ENCODE peak calls at places on chromosomes 3 and 15, in six cellular contexts. U, D, P, Z, E and V are unnamed samples.
A peak's percentile ranks its signal among the peaks of the same experiment; 100 is the strongest.

GRCh38 chr3:56864886-56865527 is 63.3 kb upstream of the ARHGEF3 start:
- DNase-seq in P (no peak), U (no peak), Z (no peak), E (no peak), D (no peak), V (no peak)

GRCh38 chr15:94306700-94307650 is 75.6 kb downstream of the MCTP2 start:
- DNase-seq in U (peak; percentile 78), E (no peak), P (no peak), D (no peak), Z (no peak), V (no peak)

GRCh38 chr3:181793006-181793405 is 81.3 kb downstream of the SOX2 start:
- DNase-seq in D (no peak), U (no peak), Z (no peak), E (no peak), P (no peak), V (no peak)

GRCh38 chr15:71743861-71744382 is 66.4 kb upstream of the NR2E3 start:
- DNase-seq in D (no peak), U (no peak), Z (peak; percentile 39), P (peak; percentile 60), E (peak; percentile 69), V (peak; percentile 58)

GRCh38 chr15:65362491-65362890 is 15.3 kb downstream of the IGDCC3 start:
- DNase-seq in D (no peak), Z (no peak), P (no peak), E (no peak), U (no peak), V (no peak)

GRCh38 chr3:182104811-182105316 is 393.1 kb downstream of the SOX2 start:
- DNase-seq in U (no peak), D (no peak), P (no peak), Z (no peak), E (no peak), V (no peak)

GRCh38 chr3:179673522-179673921 is 20.7 kb downstream of the USP13 start:
- DNase-seq in D (no peak), E (no peak), U (no peak), Z (no peak), P (no peak), V (no peak)

GRCh38 chr3:195257454-195258448 is 13.2 kb downstream of the XXYLT1 start:
- DNase-seq in D (no peak), Z (no peak), P (peak; percentile 37), U (no peak), E (peak; percentile 56), V (no peak)

GRCh38 chr15:32979710-32980109 is 214.8 kb downstream of the FMN1 start:
- DNase-seq in Z (no peak), E (no peak), P (no peak), U (no peak), D (no peak), V (no peak)

GRCh38 chr3:120341658-120342346 is 7.4 kb downstream of the LRRC58 start:
- DNase-seq in P (peak; percentile 53), U (no peak), E (no peak), D (no peak), Z (no peak), V (no peak)

GRCh38 chr3:62567097-62568021 is 194.0 kb upstream of the FEZF2 start:
- DNase-seq in D (no peak), E (no peak), P (no peak), Z (peak; percentile 10), U (no peak), V (no peak)

GRCh38 chr3:79247367-79248103 is 520.3 kb downstream of the ROBO1 start:
- DNase-seq in P (no peak), E (no peak), Z (no peak), U (no peak), D (no peak), V (no peak)

GRCh38 chr3:193350744-193351143 is 27.8 kb downstream of the ATP13A5 start:
- DNase-seq in D (no peak), E (no peak), P (no peak), Z (peak; percentile 24), U (no peak), V (no peak)

GRCh38 chr3:186219211-186219638 is 110.3 kb upstream of the ETV5 start:
- DNase-seq in Z (no peak), U (no peak), D (no peak), P (no peak), E (no peak), V (no peak)

GRCh38 chr3:64267774-64268604 is 42.7 kb upstream of the PRICKLE2 start:
- DNase-seq in D (no peak), P (peak; percentile 77), E (no peak), U (no peak), Z (no peak), V (no peak)

GRCh38 chr3:53588122-53588521 is 93.7 kb downstream of the CACNA1D start:
- DNase-seq in E (no peak), U (no peak), Z (no peak), D (peak; percentile 18), P (peak; percentile 28), V (no peak)

GRCh38 chr15:63218114-63218808 is 28.9 kb downstream of the RAB8B start:
- DNase-seq in D (no peak), E (no peak), Z (peak; percentile 27), U (no peak), P (no peak), V (no peak)

GRCh38 chr15:66097151-66098018 is 156.2 kb downstream of the MEGF11 start:
- DNase-seq in D (no peak), P (no peak), Z (no peak), U (no peak), E (no peak), V (no peak)

GRCh38 chr3:155946178-155946577 is 75.7 kb downstream of the GMPS start:
- DNase-seq in E (no peak), Z (peak; percentile 20), U (no peak), D (no peak), P (no peak), V (no peak)

GRCh38 chr3:98814799-98815450 is 51.8 kb downstream of the ST3GAL6 start:
- DNase-seq in E (no peak), P (no peak), D (peak; percentile 24), U (no peak), Z (no peak), V (no peak)

GRCh38 chr3:195595778-195596531 is 12.2 kb upstream of the APOD start:
- DNase-seq in E (no peak), D (no peak), U (no peak), Z (no peak), P (no peak), V (no peak)

GRCh38 chr15:99138491-99138982 is 33.7 kb downstream of the SYNM start:
- DNase-seq in P (no peak), Z (no peak), D (no peak), E (no peak), U (no peak), V (no peak)

GRCh38 chr15:62853833-62854210 is 188.7 kb upstream of the TPM1 start:
- DNase-seq in P (no peak), E (no peak), Z (peak; percentile 12), D (no peak), U (no peak), V (no peak)

GRCh38 chr3:73733796-73734195 is 109.1 kb upstream of the PDZRN3 start:
- DNase-seq in Z (no peak), D (no peak), U (no peak), E (no peak), P (no peak), V (no peak)

GRCh38 chr3:15667484-15667883 is 65.9 kb downstream of the BTD start:
- DNase-seq in Z (no peak), U (peak; percentile 45), E (no peak), D (no peak), P (no peak), V (no peak)

GRCh38 chr3:21894459-21895083 is 143.6 kb upstream of the ZNF385D start:
- DNase-seq in P (no peak), Z (no peak), U (no peak), D (peak; percentile 1), E (peak; percentile 6), V (peak; percentile 1)

GRCh38 chr3:18424862-18425640 is at the start of gene SATB1:
- DNase-seq in E (peak; percentile 85), D (no peak), U (no peak), P (peak; percentile 87), Z (no peak), V (peak; percentile 32)

GRCh38 chr3:31225923-31226322 is 306.8 kb upstream of the STT3B start:
- DNase-seq in Z (no peak), D (no peak), P (no peak), U (no peak), E (no peak), V (no peak)
- TF ChIP-seq CHD2 in Z (no peak), D (no peak), P (no peak), U (no peak), E (no peak), V (no peak)

GRCh38 chr3:172102123-172102882 is 62.9 kb downstream of the FNDC3B start:
- DNase-seq in E (no peak), Z (no peak), D (no peak), U (no peak), P (no peak), V (no peak)
- TF ChIP-seq CHD2 in E (no peak), Z (no peak), D (no peak), U (no peak), P (no peak), V (no peak)

DNA sequence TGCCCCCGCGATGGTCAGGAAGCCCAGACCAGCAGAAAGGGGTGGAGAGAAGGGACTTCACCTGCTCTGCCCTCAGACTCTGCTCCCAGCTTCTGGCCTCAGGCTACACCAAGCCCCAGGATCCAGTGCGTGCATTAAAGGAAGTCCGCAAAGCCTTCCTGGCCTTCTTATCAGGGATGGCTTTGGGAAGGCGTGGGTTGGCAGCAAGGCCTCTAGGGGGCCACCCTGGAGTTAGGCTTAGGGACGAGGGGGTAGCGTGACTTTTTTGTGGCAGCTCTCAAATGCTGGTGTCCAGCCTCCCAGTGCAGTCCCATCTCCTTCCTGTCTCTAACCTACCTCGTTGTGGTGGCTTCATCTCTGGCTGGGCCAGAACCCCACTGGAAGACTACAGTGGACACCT is 18.9 kb upstream of the RPL29 start:
- DNase-seq in P (peak; percentile 71), E (no peak), U (no peak), Z (no peak), D (no peak), V (peak; percentile 61)
- TF ChIP-seq CHD2 in P (no peak), E (no peak), U (no peak), Z (no peak), D (no peak), V (no peak)

GRCh38 chr15:78343431-78343830 is 3.3 kb downstream of the CRABP1 start:
- DNase-seq in P (no peak), D (no peak), Z (no peak), U (no peak), E (no peak), V (no peak)
- TF ChIP-seq CHD2 in P (no peak), D (no peak), Z (no peak), U (no peak), E (no peak), V (no peak)

DNA sequence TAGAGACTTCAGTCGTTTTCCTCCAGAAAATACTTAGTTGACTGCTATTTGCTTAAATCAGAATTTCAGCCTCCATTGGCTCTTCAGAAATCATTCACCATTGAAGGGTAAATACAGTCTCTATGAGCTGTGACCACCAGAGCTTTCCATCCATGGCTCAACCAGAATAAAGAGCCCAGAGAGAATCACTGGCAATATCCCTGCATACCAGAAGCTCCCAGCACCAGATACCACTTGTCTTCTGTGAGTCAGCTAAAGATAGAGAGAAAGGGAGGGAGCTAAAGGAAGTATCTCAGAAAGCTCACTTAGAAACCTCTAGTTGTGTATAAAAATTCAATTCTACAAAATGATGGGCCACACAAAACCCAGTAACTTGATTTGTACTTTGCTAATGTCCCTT is 115.2 kb upstream of the TMCO5A start:
- DNase-seq in Z (no peak), E (no peak), P (no peak), U (no peak), D (no peak), V (no peak)
- TF ChIP-seq CHD2 in Z (no peak), E (no peak), P (no peak), U (no peak), D (no peak), V (no peak)